ENCODE peak calls at places on chromosomes 2 and 18, in six cellular contexts. J is psoas muscle, Z is mucosa of descending colon, K is AG04449, F is endothelial cell, I is GM23338. P is an unnamed sample.

GRCh38 chr2:66534461-66534860 is 99.5 kb downstream of the MEIS1 start:
- DNase-seq in J (no peak), Z (no peak), K (no peak), F (no peak), I (no peak), P (no peak)

GRCh38 chr2:134304726-134305509 is 51.0 kb downstream of the MGAT5 start:
- DNase-seq in J (no peak), Z (no peak), K (no peak), F (no peak), I (no peak), P (no peak)

GRCh38 chr2:100744184-100744583 is 75.8 kb upstream of the NPAS2 start:
- DNase-seq in J (no peak), Z (no peak), K (no peak), F (no peak), I (no peak), P (no peak)

GRCh38 chr2:1429895-1430294 is 16.6 kb downstream of the TPO start:
- DNase-seq in J (no peak), Z (no peak), K (no peak), F (no peak), I (peak), P (no peak)

GRCh38 chr2:157231476-157231875 is 26.0 kb upstream of the GALNT5 start:
- DNase-seq in J (no peak), Z (no peak), K (no peak), F (no peak), I (no peak), P (no peak)

GRCh38 chr18:44651453-44651852 is 29.2 kb upstream of the SETBP1 start:
- DNase-seq in J (no peak), Z (no peak), K (peak), F (no peak), I (peak), P (peak)

GRCh38 chr2:150339282-150339681 is 148.2 kb downstream of the RND3 start:
- DNase-seq in J (no peak), Z (no peak), K (no peak), F (no peak), I (no peak), P (peak)

GRCh38 chr2:44131177-44131576 is 37.5 kb upstream of the PPM1B start:
- DNase-seq in J (no peak), Z (no peak), K (no peak), F (no peak), I (peak), P (no peak)

GRCh38 chr2:3168230-3168891 is 209.3 kb downstream of the EIPR1 start:
- DNase-seq in J (no peak), Z (no peak), K (peak), F (no peak), I (peak), P (peak)

GRCh38 chr18:7830468-7830867 is 263.4 kb downstream of the PTPRM start:
- DNase-seq in J (no peak), Z (no peak), K (no peak), F (no peak), I (peak), P (peak)

GRCh38 chr2:31246184-31246852 is 12.4 kb downstream of the EHD3 start:
- DNase-seq in J (no peak), Z (no peak), K (no peak), F (no peak), I (no peak), P (no peak)

GRCh38 chr18:58793361-58793760 is 71.3 kb upstream of the ZNF532 start:
- DNase-seq in J (peak), Z (no peak), K (peak), F (no peak), I (no peak), P (peak)

GRCh38 chr2:11940121-11940743 is 193.8 kb downstream of the LPIN1 start:
- DNase-seq in J (no peak), Z (no peak), K (no peak), F (no peak), I (no peak), P (no peak)

GRCh38 chr2:85583667-85584353 is 421 bp upstream of the VAMP5 start:
- DNase-seq in J (no peak), Z (no peak), K (no peak), F (no peak), I (no peak), P (no peak)

GRCh38 chr2:226187601-226188000 is 612.0 kb downstream of the IRS1 start:
- DNase-seq in J (no peak), Z (no peak), K (peak), F (no peak), I (no peak), P (no peak)

GRCh38 chr18:75070235-75070624 is 138.7 kb downstream of the PTGR3 start:
- DNase-seq in J (no peak), Z (no peak), K (no peak), F (no peak), I (no peak), P (no peak)

GRCh38 chr2:63882395-63883130 is 40.9 kb downstream of the UGP2 start:
- DNase-seq in J (no peak), Z (no peak), K (no peak), F (no peak), I (no peak), P (no peak)

GRCh38 chr18:79537758-79538157 is 141.8 kb upstream of the CTDP1 start:
- DNase-seq in J (no peak), Z (no peak), K (no peak), F (no peak), I (no peak), P (no peak)

GRCh38 chr18:21747268-21747667 is 6.7 kb downstream of the MIB1 start:
- DNase-seq in J (no peak), Z (no peak), K (no peak), F (no peak), I (no peak), P (no peak)

GRCh38 chr18:14945984-14946383 is 198.0 kb downstream of the ANKRD30B start:
- DNase-seq in J (no peak), Z (no peak), K (no peak), F (no peak), I (no peak), P (no peak)

GRCh38 chr18:77822552-77823138 is 573.0 kb downstream of the GALR1 start:
- DNase-seq in J (no peak), Z (no peak), K (no peak), F (no peak), I (no peak), P (no peak)

GRCh38 chr2:237355726-237356125 is 58.2 kb downstream of the COL6A3 start:
- DNase-seq in J (no peak), Z (no peak), K (no peak), F (no peak), I (no peak), P (no peak)

GRCh38 chr2:237351796-237352195 is 62.2 kb downstream of the COL6A3 start:
- DNase-seq in J (no peak), Z (no peak), K (no peak), F (no peak), I (no peak), P (no peak)

GRCh38 chr2:237353207-237353606 is 60.8 kb downstream of the COL6A3 start:
- DNase-seq in J (no peak), Z (no peak), K (no peak), F (no peak), I (peak), P (peak)

GRCh38 chr2:237352279-237352845 is 61.6 kb downstream of the COL6A3 start:
- DNase-seq in J (no peak), Z (no peak), K (no peak), F (no peak), I (no peak), P (no peak)

GRCh38 chr2:237354930-237355329 is 59.0 kb downstream of the COL6A3 start:
- DNase-seq in J (no peak), Z (no peak), K (peak), F (no peak), I (no peak), P (peak)
- TF ChIP-seq CTCF in J (no peak), Z (no peak), K (no peak), F (no peak), I (no peak), P (peak)

GRCh38 chr18:11512096-11513030 is 97.0 kb upstream of the SLC35G4 start:
- DNase-seq in J (no peak), Z (no peak), K (no peak), F (peak), I (peak), P (peak)
- TF ChIP-seq CTCF in J (peak), Z (no peak), K (peak), F (no peak), I (peak), P (peak)

GRCh38 chr2:10020001-10020400 is 23.3 kb upstream of the KLF11 start:
- DNase-seq in J (no peak), Z (no peak), K (no peak), F (no peak), I (no peak), P (no peak)

GRCh38 chr2:10022041-10022421 is 21.3 kb upstream of the KLF11 start:
- DNase-seq in J (no peak), Z (no peak), K (no peak), F (no peak), I (no peak), P (no peak)

GRCh38 chr2:10019174-10019971 is 24.0 kb upstream of the KLF11 start:
- DNase-seq in J (no peak), Z (no peak), K (no peak), F (no peak), I (no peak), P (peak)

GRCh38 chr2:10022464-10022863 is 20.9 kb upstream of the KLF11 start:
- DNase-seq in J (no peak), Z (no peak), K (no peak), F (no peak), I (no peak), P (no peak)

DNA sequence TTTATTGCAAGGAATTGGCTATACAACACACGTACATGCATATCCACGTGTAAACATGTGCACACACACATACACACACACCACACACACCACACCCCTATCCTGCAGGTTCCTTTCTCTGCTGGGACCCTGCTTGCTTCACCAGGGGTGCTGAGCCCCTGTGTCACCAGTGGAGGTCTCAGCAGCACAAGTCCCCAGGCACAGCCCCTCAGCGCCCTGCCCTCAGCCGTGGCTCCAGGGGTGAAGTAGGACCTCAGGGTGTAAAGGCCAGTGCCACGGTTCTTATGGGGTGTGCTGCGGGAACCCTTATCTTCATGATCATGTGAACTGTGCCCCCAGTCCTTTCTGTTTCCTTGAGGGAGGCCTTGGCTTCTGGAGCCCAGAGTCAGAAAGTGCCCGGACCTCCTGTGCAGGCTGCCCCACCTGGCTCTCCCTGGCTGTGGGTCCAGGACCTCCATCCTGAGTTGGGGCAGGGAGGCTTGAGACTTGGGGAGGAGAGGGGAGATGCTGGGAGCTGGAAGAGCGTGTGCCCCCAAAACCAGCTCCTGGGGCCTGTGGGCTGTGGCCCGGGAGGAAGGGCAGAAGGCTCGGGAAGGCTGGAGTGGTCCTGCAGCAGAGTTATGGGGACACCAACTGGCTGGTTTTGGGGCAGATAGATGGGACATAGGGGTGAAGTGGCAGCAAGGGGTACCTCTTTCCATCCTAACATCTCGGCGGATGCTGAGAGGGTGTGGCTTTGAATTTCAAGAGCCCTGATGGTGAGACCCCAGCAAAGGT is 20.3 kb upstream of the KLF11 start:
- DNase-seq in J (no peak), Z (no peak), K (no peak), F (no peak), I (no peak), P (no peak)
- TF ChIP-seq CTCF in J (no peak), Z (no peak), K (peak), F (no peak), I (peak), P (no peak)

GRCh38 chr2:231530099-231531085 is at the start of gene NMUR1:
- DNase-seq in J (peak), Z (peak), K (no peak), F (peak), I (peak), P (no peak)
- TF ChIP-seq CTCF in J (peak), Z (peak), K (peak), F (peak), I (peak), P (peak)

DNA sequence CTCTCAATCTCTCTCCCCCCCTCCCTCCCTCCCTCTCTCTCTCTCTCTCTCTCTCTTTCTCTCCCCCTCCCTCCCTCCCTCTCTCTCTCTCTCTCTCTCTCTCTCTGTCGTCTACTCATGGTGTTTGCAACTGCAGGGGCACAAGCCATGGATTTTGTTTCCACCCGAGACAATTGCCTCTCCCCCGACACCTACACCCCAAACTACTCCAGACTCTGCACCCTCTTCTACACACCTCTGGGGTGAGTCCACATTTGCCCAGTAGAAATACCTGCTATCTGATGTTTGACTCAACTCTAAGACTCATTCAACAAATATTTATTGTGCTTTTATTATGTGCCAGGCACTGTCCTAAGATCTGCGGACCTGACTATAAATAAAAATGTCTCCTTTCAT is 93.7 kb downstream of the TMEM17 start:
- DNase-seq in J (no peak), Z (no peak), K (no peak), F (no peak), I (no peak), P (no peak)
- TF ChIP-seq CTCF in J (no peak), Z (no peak), K (no peak), F (no peak), I (no peak), P (no peak)

DNA sequence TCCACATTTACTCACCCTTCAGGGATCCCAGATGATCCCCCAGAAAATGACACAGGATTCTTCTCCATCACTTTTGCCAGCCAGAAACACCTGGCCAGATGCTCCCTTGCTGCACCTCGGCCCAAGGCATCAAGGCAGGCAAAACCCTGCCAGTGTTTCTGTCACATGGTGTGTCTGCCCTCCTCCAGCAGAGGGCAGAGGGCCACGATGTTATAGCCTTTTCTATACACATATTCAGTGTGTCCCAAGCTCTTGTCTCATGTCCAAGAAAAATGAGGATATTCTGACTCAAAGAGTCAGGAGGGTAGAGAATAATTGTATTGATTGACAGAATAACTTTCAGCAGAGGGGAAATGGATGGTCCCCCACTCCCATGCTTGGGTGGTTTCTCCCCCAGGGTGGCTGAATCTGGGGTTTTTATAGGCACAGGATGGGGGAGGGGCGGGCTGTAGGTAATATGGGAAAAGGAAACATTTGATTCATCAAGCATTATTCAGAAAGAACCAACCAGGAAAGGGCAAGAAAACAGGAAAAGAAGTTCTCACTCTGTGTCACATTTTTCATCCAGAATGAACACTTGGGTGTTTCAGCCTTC is 933.9 kb downstream of the TRIB2 start:
- DNase-seq in J (no peak), Z (no peak), K (no peak), F (no peak), I (peak), P (peak)
- TF ChIP-seq CTCF in J (no peak), Z (no peak), K (no peak), F (no peak), I (peak), P (no peak)

DNA sequence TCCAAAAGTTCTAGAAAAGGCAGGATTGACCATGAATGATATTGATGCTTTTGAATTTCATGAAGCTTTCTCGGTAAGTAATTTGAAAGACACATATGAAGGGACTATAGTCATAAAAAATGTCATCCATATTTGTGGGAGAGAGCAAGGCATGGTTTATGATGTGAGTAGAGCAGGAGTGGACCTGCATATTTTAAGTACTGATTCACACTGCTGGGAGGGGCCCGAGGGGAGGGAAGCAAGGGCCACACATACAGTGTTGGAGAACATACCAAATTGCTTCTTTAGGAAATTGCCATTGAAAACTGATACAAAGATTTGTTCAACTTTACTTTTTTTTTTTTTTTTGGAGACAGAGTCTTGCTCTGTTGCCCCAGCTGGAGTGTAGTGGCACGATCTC is 39.4 kb downstream of the HADHB start:
- DNase-seq in J (no peak), Z (no peak), K (no peak), F (no peak), I (no peak), P (peak)
- TF ChIP-seq CTCF in J (no peak), Z (no peak), K (no peak), F (no peak), I (no peak), P (no peak)

P was measured in MCF 10A.